ENCODE peak calls at places on chromosome 4, in five cellular contexts. S, H, Z, F and P are unnamed samples.

GRCh38 chr4:70836081-70836480 is 3.6 kb downstream of the GRSF1 start:
- DNase-seq in S (no peak), H (no peak), Z (no peak), F (no peak), P (no peak)

GRCh38 chr4:76178296-76178695 is 30.1 kb upstream of the NUP54 start:
- DNase-seq in S (no peak), H (no peak), Z (no peak), F (no peak), P (no peak)

GRCh38 chr4:8647626-8648025 is 55.1 kb downstream of the CPZ start:
- DNase-seq in S (no peak), H (no peak), Z (no peak), F (no peak), P (no peak)

GRCh38 chr4:145820407-145820806 is 118.2 kb downstream of the ZNF827 start:
- DNase-seq in S (no peak), H (no peak), Z (no peak), F (no peak), P (no peak)

GRCh38 chr4:26296021-26296420 is 24.8 kb upstream of the RBPJ start:
- DNase-seq in S (no peak), H (no peak), Z (no peak), F (no peak), P (no peak)

GRCh38 chr4:107991945-107992625 is 2.4 kb downstream of the HADH start:
- DNase-seq in S (no peak), H (no peak), Z (no peak), F (peak), P (no peak)

GRCh38 chr4:165668694-165669093 is 204.3 kb upstream of the TLL1 start:
- DNase-seq in S (no peak), H (no peak), Z (no peak), F (no peak), P (no peak)

GRCh38 chr4:60605651-60606354 is 594.3 kb upstream of the ADGRL3 start:
- DNase-seq in S (no peak), H (no peak), Z (no peak), F (no peak), P (no peak)

GRCh38 chr4:75248770-75249467 is 265.3 kb downstream of the RCHY1 start:
- DNase-seq in S (no peak), H (no peak), Z (no peak), F (no peak), P (no peak)

GRCh38 chr4:7904942-7905341 is 34.7 kb downstream of the AFAP1 start:
- DNase-seq in S (peak), H (no peak), Z (no peak), F (no peak), P (no peak)

GRCh38 chr4:144748814-144749555 is 103.0 kb downstream of the HHIP start:
- DNase-seq in S (no peak), H (no peak), Z (no peak), F (no peak), P (no peak)
- TF ChIP-seq POLR2A in S (no peak), H (no peak), Z (no peak), F (no peak), P (no peak)

GRCh38 chr4:6177587-6178197 is 22.7 kb downstream of the JAKMIP1 start:
- DNase-seq in S (peak), H (peak), Z (no peak), F (peak), P (no peak)

GRCh38 chr4:6178757-6179156 is 21.6 kb downstream of the JAKMIP1 start:
- DNase-seq in S (no peak), H (no peak), Z (no peak), F (no peak), P (no peak)

GRCh38 chr4:6180841-6181631 is 19.3 kb downstream of the JAKMIP1 start:
- DNase-seq in S (no peak), H (no peak), Z (no peak), F (no peak), P (no peak)

GRCh38 chr4:6182390-6183280 is 17.7 kb downstream of the JAKMIP1 start:
- DNase-seq in S (no peak), H (no peak), Z (no peak), F (no peak), P (no peak)

DNA sequence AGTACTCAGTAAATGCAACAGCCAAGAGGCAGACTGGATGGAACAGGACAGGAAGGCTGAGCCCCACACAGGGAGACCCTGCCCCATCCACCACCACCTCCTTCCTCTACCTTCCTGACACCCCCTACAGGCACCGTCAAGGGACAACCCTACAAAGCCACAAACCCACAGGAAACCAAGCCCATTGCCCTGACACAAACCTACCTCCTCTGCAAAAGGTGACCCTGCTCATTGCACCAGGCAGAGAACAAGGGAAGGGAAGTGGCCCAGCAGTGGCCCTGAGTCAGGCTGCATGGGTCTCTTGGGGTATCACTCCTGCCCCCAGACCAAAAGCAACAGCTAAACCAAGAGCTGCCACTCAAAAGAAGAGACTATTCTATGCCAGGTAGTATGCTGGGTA is 21.0 kb downstream of the JAKMIP1 start:
- DNase-seq in S (no peak), H (peak), Z (no peak), F (no peak), P (no peak)
- TF ChIP-seq POLR2A in S (no peak), H (no peak), Z (no peak), F (no peak), P (no peak)

GRCh38 chr4:173521474-173522159 is 8.4 kb downstream of the HAND2 start:
- DNase-seq in S (no peak), H (no peak), Z (no peak), F (no peak), P (no peak)

GRCh38 chr4:173524218-173525117 is 5.6 kb downstream of the HAND2 start:
- DNase-seq in S (no peak), H (no peak), Z (no peak), F (no peak), P (no peak)

GRCh38 chr4:173520921-173521473 is 9.0 kb downstream of the HAND2 start:
- DNase-seq in S (no peak), H (no peak), Z (no peak), F (no peak), P (no peak)

GRCh38 chr4:173522874-173523395 is 7.1 kb downstream of the HAND2 start:
- DNase-seq in S (no peak), H (no peak), Z (no peak), F (no peak), P (no peak)

DNA sequence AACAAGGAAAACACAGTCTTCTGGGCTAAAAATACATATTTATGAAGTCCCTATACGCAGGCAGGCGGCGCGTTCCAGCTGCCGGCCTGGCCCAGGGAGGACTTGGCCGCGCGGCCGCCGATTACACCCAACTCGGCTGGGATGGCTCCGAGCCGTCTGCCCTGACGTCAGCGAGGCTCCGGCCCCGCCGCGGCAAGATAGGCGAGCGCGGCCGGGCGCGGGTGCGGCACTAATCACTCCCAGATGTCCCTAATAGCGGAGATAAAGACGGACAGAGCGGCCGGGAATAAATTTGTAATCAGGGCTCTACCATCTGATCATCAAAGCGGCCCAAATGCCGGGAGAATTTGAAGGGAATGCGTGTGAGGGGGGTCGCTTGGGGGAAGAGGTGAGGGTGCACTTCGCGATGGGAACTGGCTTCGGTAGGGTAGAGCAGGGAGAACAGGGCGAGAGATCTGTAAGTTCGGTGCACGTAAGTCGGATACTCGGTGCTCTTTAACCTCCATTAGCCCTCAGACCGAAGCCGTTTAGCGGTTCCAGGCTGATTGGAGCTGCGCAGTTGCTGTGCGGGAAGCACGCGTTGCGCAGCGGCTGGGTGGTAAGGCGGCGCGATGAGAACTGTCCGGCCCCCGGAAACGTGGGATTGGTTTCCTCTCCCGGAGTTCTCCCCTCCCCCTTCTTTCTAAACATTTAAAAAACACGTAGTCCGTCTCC is 7.7 kb downstream of the HAND2 start:
- DNase-seq in S (no peak), H (peak), Z (peak), F (peak), P (no peak)
- TF ChIP-seq POLR2A in S (no peak), H (no peak), Z (no peak), F (no peak), P (no peak)

GRCh38 chr4:101347557-101348366 is 436 bp upstream of the PPP3CA start:
- DNase-seq in S (peak), H (peak), Z (peak), F (peak), P (peak)
- TF ChIP-seq POLR2A in S (peak), H (peak), Z (peak), F (peak), P (peak)

GRCh38 chr4:15655223-15656037 is at the start of gene FBXL5:
- DNase-seq in S (peak), H (peak), Z (peak), F (peak), P (peak)
- TF ChIP-seq POLR2A in S (peak), H (peak), Z (peak), F (peak), P (peak)

GRCh38 chr4:2248821-2249261 is 6.9 kb upstream of the HAUS3 start:
- DNase-seq in S (no peak), H (no peak), Z (peak), F (no peak), P (peak)
- TF ChIP-seq POLR2A in S (no peak), H (no peak), Z (no peak), F (no peak), P (no peak)

GRCh38 chr4:23890369-23891063 is 669 bp upstream of the PPARGC1A start:
- DNase-seq in S (no peak), H (no peak), Z (no peak), F (no peak), P (no peak)

GRCh38 chr4:23889368-23889767 is 479 bp downstream of the PPARGC1A start:
- DNase-seq in S (no peak), H (no peak), Z (no peak), F (no peak), P (no peak)

GRCh38 chr4:23888421-23889319 is 1.2 kb downstream of the PPARGC1A start:
- DNase-seq in S (no peak), H (no peak), Z (no peak), F (no peak), P (no peak)

GRCh38 chr4:23891064-23891421 is 1.2 kb upstream of the PPARGC1A start:
- DNase-seq in S (no peak), H (no peak), Z (no peak), F (no peak), P (no peak)

GRCh38 chr4:23889814-23890269 is at the start of gene PPARGC1A:
- DNase-seq in S (no peak), H (peak), Z (peak), F (peak), P (peak)
- TF ChIP-seq POLR2A in S (no peak), H (peak), Z (no peak), F (no peak), P (peak)

GRCh38 chr4:147108409-147108808 is 162.7 kb upstream of the TTC29 start:
- DNase-seq in S (no peak), H (no peak), Z (no peak), F (no peak), P (no peak)

GRCh38 chr4:147104768-147105167 is 159.1 kb upstream of the TTC29 start:
- DNase-seq in S (no peak), H (no peak), Z (no peak), F (no peak), P (no peak)

GRCh38 chr4:147102596-147102995 is 156.9 kb upstream of the TTC29 start:
- DNase-seq in S (no peak), H (no peak), Z (no peak), F (no peak), P (no peak)

GRCh38 chr4:147101678-147102077 is 156.0 kb upstream of the TTC29 start:
- DNase-seq in S (no peak), H (no peak), Z (no peak), F (no peak), P (no peak)

DNA sequence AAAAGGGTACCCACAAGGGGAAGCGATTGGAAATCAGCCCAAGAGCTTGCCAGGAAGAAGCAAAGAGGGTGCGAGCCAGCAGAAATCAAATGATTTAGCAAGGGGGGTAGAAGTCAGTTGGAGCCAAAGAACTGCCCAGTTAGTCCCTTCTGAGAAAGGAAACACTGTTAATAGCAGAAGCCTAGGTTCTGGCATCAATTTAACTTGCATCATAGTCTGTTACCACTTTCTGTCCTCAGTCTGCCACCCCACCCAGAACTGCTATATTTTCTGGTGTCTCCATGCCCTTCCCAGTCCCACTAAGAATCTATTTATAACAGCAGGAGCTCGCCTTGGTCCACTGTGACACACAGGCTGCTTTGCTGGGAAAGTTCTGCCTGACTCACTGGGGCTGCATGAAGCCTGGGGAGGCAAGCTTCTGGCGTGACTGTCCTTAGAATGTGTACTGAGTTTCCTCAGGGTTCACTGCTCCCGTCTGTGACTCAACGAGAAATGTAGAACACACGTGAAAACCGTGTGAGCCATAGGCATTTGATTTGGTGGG is 157.8 kb upstream of the TTC29 start:
- DNase-seq in S (peak), H (no peak), Z (peak), F (no peak), P (no peak)
- TF ChIP-seq POLR2A in S (no peak), H (no peak), Z (no peak), F (no peak), P (no peak)

GRCh38 chr4:40205259-40206198 is 8.7 kb downstream of the RHOH start:
- DNase-seq in S (no peak), H (peak), Z (no peak), F (peak), P (no peak)
- TF ChIP-seq POLR2A in S (no peak), H (peak), Z (no peak), F (no peak), P (no peak)

GRCh38 chr4:176319704-176320339 is at the start of gene SPCS3:
- DNase-seq in S (peak), H (peak), Z (peak), F (peak), P (peak)
- TF ChIP-seq POLR2A in S (peak), H (peak), Z (peak), F (peak), P (peak)